ENCODE peak calls at places on chromosomes 12 and 14, in nine cellular contexts. W, Z, M, F, N, S, B, K and A are unnamed samples.

GRCh38 chr14:79405511-79405910 is 805.8 kb downstream of the DIO2 start:
- DNase-seq in W (no peak), Z (no peak), M (no peak), F (no peak), N (no peak), S (no peak), B (no peak), K (no peak), A (no peak)

GRCh38 chr12:132610051-132610759 is at the start of gene LRCOL1:
- DNase-seq in W (peak; percentile 45), Z (peak; percentile 95), M (no peak), F (peak; percentile 90), N (no peak), S (no peak), B (no peak), K (peak; percentile 28), A (peak; percentile 56)

GRCh38 chr14:61812347-61813100 is 50.3 kb downstream of the SNAPC1 start:
- DNase-seq in W (peak; percentile 52), Z (peak; percentile 7), M (no peak), F (peak; percentile 13), N (no peak), S (no peak), B (peak; percentile 28), K (peak; percentile 40), A (peak; percentile 86)

GRCh38 chr12:14681640-14682039 is 14.8 kb downstream of the GUCY2C start:
- DNase-seq in W (no peak), Z (no peak), M (no peak), F (no peak), N (no peak), S (no peak), B (no peak), K (no peak), A (no peak)

GRCh38 chr12:117152793-117153775 is 37.2 kb downstream of the FBXO21 start:
- DNase-seq in W (no peak), Z (no peak), M (no peak), F (no peak), N (no peak), S (no peak), B (no peak), K (no peak), A (no peak)

GRCh38 chr12:93883436-93884154 is 206.4 kb downstream of the CRADD start:
- DNase-seq in W (no peak), Z (peak; percentile 89), M (no peak), F (peak; percentile 74), N (no peak), S (no peak), B (no peak), K (peak; percentile 74), A (no peak)

GRCh38 chr12:47032644-47033043 is 46.8 kb upstream of the PCED1B start:
- DNase-seq in W (no peak), Z (peak; percentile 66), M (peak; percentile 33), F (peak; percentile 87), N (no peak), S (no peak), B (peak; percentile 13), K (peak; percentile 84), A (no peak)

GRCh38 chr12:103519632-103520031 is 23.9 kb upstream of the C12orf42 start:
- DNase-seq in W (no peak), Z (no peak), M (no peak), F (no peak), N (no peak), S (no peak), B (no peak), K (no peak), A (no peak)